ENCODE peak calls at places on chromosomes 12 and 14, in ten cellular contexts. One of them, this sample, is unnamed.

GRCh38 chr12:50928392-50928791 is 24.0 kb upstream of the HIGD1C start:
- DNase-seq in Calu3: no peak
- DNase-seq in activated CD4-positive, alpha-beta T cell treated with anti-CD3 and anti-CD28 coated beads, Interleukin-2, amount 50 U/mL, for 1 hour: no peak
- DNase-seq in activated T-cell treated with anti-CD3 and anti-CD28 coated beads for 1 hour: no peak
- DNase-seq in GM12878: no peak
- DNase-seq in stimulated activated CD4-positive, alpha-beta T cell treated with anti-CD3 and anti-CD28 coated beads, Interleukin-12 subunit alpha, Interleukin-12 subunit beta, amount 100 ng/mL, for 48 hours: no peak
- DNase-seq in C1 segment of cervical spinal cord: no peak
- DNase-seq in RWPE1: no peak
- DNase-seq in effector memory CD4-positive, alpha-beta T cell: no peak
- DNase-seq in GDM1: peak
- DNase-seq in this sample: no peak

GRCh38 chr12:117101953-117102833 is 3.0 kb upstream of the TESC start:
- DNase-seq in stimulated activated CD4-positive, alpha-beta T cell treated with anti-CD3 and anti-CD28 coated beads, Interleukin-12 subunit alpha, Interleukin-12 subunit beta, amount 100 ng/mL, for 48 hours: no peak
- DNase-seq in GDM1: no peak
- DNase-seq in activated T-cell treated with anti-CD3 and anti-CD28 coated beads for 1 hour: no peak
- DNase-seq in C1 segment of cervical spinal cord: no peak
- DNase-seq in RWPE1: no peak
- DNase-seq in GM12878: no peak
- DNase-seq in effector memory CD4-positive, alpha-beta T cell: no peak
- DNase-seq in Calu3: no peak
- DNase-seq in activated CD4-positive, alpha-beta T cell treated with anti-CD3 and anti-CD28 coated beads, Interleukin-2, amount 50 U/mL, for 1 hour: no peak
- DNase-seq in this sample: no peak

GRCh38 chr12:116126610-116127009 is 150.9 kb downstream of the MED13L start:
- DNase-seq in RWPE1: no peak
- DNase-seq in activated CD4-positive, alpha-beta T cell treated with anti-CD3 and anti-CD28 coated beads, Interleukin-2, amount 50 U/mL, for 1 hour: no peak
- DNase-seq in Calu3: no peak
- DNase-seq in stimulated activated CD4-positive, alpha-beta T cell treated with anti-CD3 and anti-CD28 coated beads, Interleukin-12 subunit alpha, Interleukin-12 subunit beta, amount 100 ng/mL, for 48 hours: no peak
- DNase-seq in GDM1: no peak
- DNase-seq in GM12878: no peak
- DNase-seq in activated T-cell treated with anti-CD3 and anti-CD28 coated beads for 1 hour: no peak
- DNase-seq in effector memory CD4-positive, alpha-beta T cell: no peak
- DNase-seq in C1 segment of cervical spinal cord: no peak
- DNase-seq in this sample: no peak

GRCh38 chr12:50296554-50296953 is 13.2 kb upstream of the LIMA1 start:
- DNase-seq in effector memory CD4-positive, alpha-beta T cell: no peak
- DNase-seq in activated CD4-positive, alpha-beta T cell treated with anti-CD3 and anti-CD28 coated beads, Interleukin-2, amount 50 U/mL, for 1 hour: no peak
- DNase-seq in RWPE1: no peak
- DNase-seq in Calu3: no peak
- DNase-seq in activated T-cell treated with anti-CD3 and anti-CD28 coated beads for 1 hour: no peak
- DNase-seq in C1 segment of cervical spinal cord: no peak
- DNase-seq in GM12878: no peak
- DNase-seq in GDM1: no peak
- DNase-seq in stimulated activated CD4-positive, alpha-beta T cell treated with anti-CD3 and anti-CD28 coated beads, Interleukin-12 subunit alpha, Interleukin-12 subunit beta, amount 100 ng/mL, for 48 hours: no peak
- DNase-seq in this sample: no peak

GRCh38 chr12:57087689-57088441 is 1.0 kb upstream of the NAB2 start:
- DNase-seq in Calu3: peak
- DNase-seq in GDM1: peak
- DNase-seq in activated T-cell treated with anti-CD3 and anti-CD28 coated beads for 1 hour: peak
- DNase-seq in GM12878: peak
- DNase-seq in RWPE1: peak
- DNase-seq in effector memory CD4-positive, alpha-beta T cell: peak
- DNase-seq in C1 segment of cervical spinal cord: peak
- DNase-seq in stimulated activated CD4-positive, alpha-beta T cell treated with anti-CD3 and anti-CD28 coated beads, Interleukin-12 subunit alpha, Interleukin-12 subunit beta, amount 100 ng/mL, for 48 hours: peak
- DNase-seq in activated CD4-positive, alpha-beta T cell treated with anti-CD3 and anti-CD28 coated beads, Interleukin-2, amount 50 U/mL, for 1 hour: peak
- DNase-seq in this sample: peak

GRCh38 chr14:67526676-67527459 is 6.2 kb upstream of the PLEKHH1 start:
- DNase-seq in GDM1: peak
- DNase-seq in RWPE1: peak
- DNase-seq in effector memory CD4-positive, alpha-beta T cell: no peak
- DNase-seq in Calu3: peak
- DNase-seq in activated CD4-positive, alpha-beta T cell treated with anti-CD3 and anti-CD28 coated beads, Interleukin-2, amount 50 U/mL, for 1 hour: peak
- DNase-seq in C1 segment of cervical spinal cord: peak
- DNase-seq in stimulated activated CD4-positive, alpha-beta T cell treated with anti-CD3 and anti-CD28 coated beads, Interleukin-12 subunit alpha, Interleukin-12 subunit beta, amount 100 ng/mL, for 48 hours: no peak
- DNase-seq in activated T-cell treated with anti-CD3 and anti-CD28 coated beads for 1 hour: no peak
- DNase-seq in GM12878: peak
- DNase-seq in this sample: no peak

GRCh38 chr12:54036620-54037359 is 3.9 kb downstream of the HOXC5 start:
- DNase-seq in activated CD4-positive, alpha-beta T cell treated with anti-CD3 and anti-CD28 coated beads, Interleukin-2, amount 50 U/mL, for 1 hour: no peak
- DNase-seq in stimulated activated CD4-positive, alpha-beta T cell treated with anti-CD3 and anti-CD28 coated beads, Interleukin-12 subunit alpha, Interleukin-12 subunit beta, amount 100 ng/mL, for 48 hours: no peak
- DNase-seq in C1 segment of cervical spinal cord: no peak
- DNase-seq in GM12878: no peak
- DNase-seq in activated T-cell treated with anti-CD3 and anti-CD28 coated beads for 1 hour: no peak
- DNase-seq in Calu3: peak
- DNase-seq in effector memory CD4-positive, alpha-beta T cell: no peak
- DNase-seq in RWPE1: no peak
- DNase-seq in GDM1: no peak
- DNase-seq in this sample: no peak

GRCh38 chr12:47797432-47797831 is 22.3 kb downstream of the HDAC7 start:
- DNase-seq in GM12878: no peak
- DNase-seq in activated T-cell treated with anti-CD3 and anti-CD28 coated beads for 1 hour: no peak
- DNase-seq in GDM1: no peak
- DNase-seq in activated CD4-positive, alpha-beta T cell treated with anti-CD3 and anti-CD28 coated beads, Interleukin-2, amount 50 U/mL, for 1 hour: peak
- DNase-seq in Calu3: no peak
- DNase-seq in C1 segment of cervical spinal cord: no peak
- DNase-seq in RWPE1: no peak
- DNase-seq in stimulated activated CD4-positive, alpha-beta T cell treated with anti-CD3 and anti-CD28 coated beads, Interleukin-12 subunit alpha, Interleukin-12 subunit beta, amount 100 ng/mL, for 48 hours: no peak
- DNase-seq in effector memory CD4-positive, alpha-beta T cell: no peak
- DNase-seq in this sample: no peak

GRCh38 chr12:121038861-121039654 is at the start of gene OASL:
- DNase-seq in effector memory CD4-positive, alpha-beta T cell: peak
- DNase-seq in Calu3: peak
- DNase-seq in activated CD4-positive, alpha-beta T cell treated with anti-CD3 and anti-CD28 coated beads, Interleukin-2, amount 50 U/mL, for 1 hour: peak
- DNase-seq in RWPE1: peak
- DNase-seq in activated T-cell treated with anti-CD3 and anti-CD28 coated beads for 1 hour: peak
- DNase-seq in stimulated activated CD4-positive, alpha-beta T cell treated with anti-CD3 and anti-CD28 coated beads, Interleukin-12 subunit alpha, Interleukin-12 subunit beta, amount 100 ng/mL, for 48 hours: no peak
- DNase-seq in GDM1: peak
- DNase-seq in GM12878: peak
- DNase-seq in C1 segment of cervical spinal cord: no peak
- DNase-seq in this sample: peak

GRCh38 chr12:15206831-15207394 is 14.3 kb downstream of the RERG start:
- DNase-seq in activated T-cell treated with anti-CD3 and anti-CD28 coated beads for 1 hour: no peak
- DNase-seq in effector memory CD4-positive, alpha-beta T cell: no peak
- DNase-seq in activated CD4-positive, alpha-beta T cell treated with anti-CD3 and anti-CD28 coated beads, Interleukin-2, amount 50 U/mL, for 1 hour: no peak
- DNase-seq in RWPE1: no peak
- DNase-seq in GM12878: no peak
- DNase-seq in Calu3: no peak
- DNase-seq in C1 segment of cervical spinal cord: no peak
- DNase-seq in GDM1: no peak
- DNase-seq in stimulated activated CD4-positive, alpha-beta T cell treated with anti-CD3 and anti-CD28 coated beads, Interleukin-12 subunit alpha, Interleukin-12 subunit beta, amount 100 ng/mL, for 48 hours: no peak
- DNase-seq in this sample: no peak

GRCh38 chr12:48221645-48222044 is 18.6 kb upstream of the OR10AD1 start:
- DNase-seq in activated CD4-positive, alpha-beta T cell treated with anti-CD3 and anti-CD28 coated beads, Interleukin-2, amount 50 U/mL, for 1 hour: no peak
- DNase-seq in C1 segment of cervical spinal cord: no peak
- DNase-seq in GM12878: no peak
- DNase-seq in activated T-cell treated with anti-CD3 and anti-CD28 coated beads for 1 hour: no peak
- DNase-seq in GDM1: no peak
- DNase-seq in RWPE1: no peak
- DNase-seq in stimulated activated CD4-positive, alpha-beta T cell treated with anti-CD3 and anti-CD28 coated beads, Interleukin-12 subunit alpha, Interleukin-12 subunit beta, amount 100 ng/mL, for 48 hours: no peak
- DNase-seq in effector memory CD4-positive, alpha-beta T cell: no peak
- DNase-seq in Calu3: no peak
- DNase-seq in this sample: no peak